ENCODE peak calls at places on chromosomes 6 and 20, in eight cellular contexts. C, A, M, L, H, V, U and B are unnamed samples.
A peak's percentile ranks its signal among the peaks of the same experiment; 100 is the strongest.

GRCh38 chr6:37635319-37635718 is 62.4 kb downstream of the MDGA1 start:
- DNase-seq in V (no peak), L (no peak), U (no peak), A (no peak), C (no peak), M (no peak), H (no peak), B (no peak)

GRCh38 chr20:59565768-59566461 is 38.4 kb upstream of the PHACTR3 start:
- DNase-seq in C (no peak), V (no peak), L (no peak), M (no peak), U (no peak), H (no peak), A (no peak), B (peak; percentile 42)

GRCh38 chr20:9160760-9161159 is 91.9 kb downstream of the PLCB4 start:
- DNase-seq in H (no peak), V (no peak), L (no peak), U (no peak), C (no peak), A (no peak), M (no peak), B (no peak)

GRCh38 chr6:125124250-125124777 is 29.3 kb upstream of the TPD52L1 start:
- DNase-seq in C (no peak), A (no peak), H (no peak), M (peak; percentile 26), V (no peak), U (no peak), L (no peak), B (no peak)

GRCh38 chr20:22684072-22684762 is 99.8 kb upstream of the FOXA2 start:
- DNase-seq in C (no peak), L (peak; percentile 61), M (peak; percentile 84), A (no peak), H (peak; percentile 75), U (peak; percentile 48), V (peak; percentile 22), B (peak; percentile 85)

GRCh38 chr20:7195704-7196103 is 428.2 kb downstream of the BMP2 start:
- DNase-seq in C (no peak), M (no peak), H (no peak), L (no peak), V (no peak), A (no peak), U (no peak), B (no peak)

GRCh38 chr6:73461537-73462350 is at the start of gene MTO1:
- DNase-seq in H (peak; percentile 71), L (peak; percentile 94), U (peak; percentile 90), M (peak; percentile 90), A (peak; percentile 79), C (peak; percentile 80), V (peak; percentile 84), B (peak; percentile 93)

GRCh38 chr20:43016257-43016656 is 173.4 kb downstream of the PTPRT start:
- DNase-seq in M (no peak), L (no peak), H (no peak), A (no peak), U (no peak), V (no peak), C (no peak), B (no peak)

GRCh38 chr6:374956-375355 is 16.6 kb upstream of the IRF4 start:
- DNase-seq in A (no peak), V (no peak), M (no peak), U (no peak), H (no peak), C (no peak), L (no peak), B (no peak)

GRCh38 chr6:57109905-57110304 is 19.9 kb downstream of the ZNF451 start:
- DNase-seq in C (no peak), U (no peak), A (no peak), H (no peak), M (no peak), V (no peak), L (no peak), B (no peak)

GRCh38 chr20:14617123-14617522 is 279.7 kb upstream of the FLRT3 start:
- DNase-seq in V (no peak), A (no peak), H (no peak), C (no peak), L (no peak), M (peak; percentile 46), U (no peak), B (no peak)

GRCh38 chr6:5671162-5671561 is 335.6 kb downstream of the NRN1 start:
- DNase-seq in A (peak; percentile 40), U (peak; percentile 11), V (no peak), C (no peak), L (no peak), H (no peak), M (no peak), B (no peak)